ENCODE peak calls at places on chromosomes 11 and 22, in four cellular contexts. S is esophagus muscularis mucosa, G is AG04450, X is transverse colon. L is an unnamed sample.

GRCh38 chr11:36231300-36231699 is 57.9 kb downstream of the COMMD9 start:
- DNase-seq in S (no peak), G (no peak), X (no peak), L (peak; percentile 62)

GRCh38 chr11:42625757-42626156 is 686.0 kb upstream of the API5 start:
- DNase-seq in S (no peak), G (no peak), X (no peak), L (no peak)

GRCh38 chr22:34800265-34800664 is 265.7 kb upstream of the ISX start:
- DNase-seq in S (no peak), G (no peak), X (no peak), L (peak; percentile 84)

GRCh38 chr11:110110854-110111253 is 17.7 kb downstream of the ZC3H12C start:
- DNase-seq in S (no peak), G (no peak), X (no peak), L (no peak)

GRCh38 chr11:120302001-120302805 is 22.9 kb upstream of the TLCD5 start:
- DNase-seq in S (no peak), G (no peak), X (peak; percentile 71), L (no peak)

GRCh38 chr11:59753650-59754493 is 1.3 kb upstream of the STX3 start:
- DNase-seq in S (peak; percentile 97), G (peak; percentile 26), X (peak; percentile 91), L (peak; percentile 69)

GRCh38 chr22:44325718-44326548 is 13.2 kb upstream of the SHISAL1 start:
- DNase-seq in S (no peak), G (no peak), X (no peak), L (peak; percentile 54)

GRCh38 chr11:41235670-41236069 is 223.8 kb downstream of the LRRC4C start:
- DNase-seq in S (no peak), G (no peak), X (no peak), L (no peak)

DNA sequence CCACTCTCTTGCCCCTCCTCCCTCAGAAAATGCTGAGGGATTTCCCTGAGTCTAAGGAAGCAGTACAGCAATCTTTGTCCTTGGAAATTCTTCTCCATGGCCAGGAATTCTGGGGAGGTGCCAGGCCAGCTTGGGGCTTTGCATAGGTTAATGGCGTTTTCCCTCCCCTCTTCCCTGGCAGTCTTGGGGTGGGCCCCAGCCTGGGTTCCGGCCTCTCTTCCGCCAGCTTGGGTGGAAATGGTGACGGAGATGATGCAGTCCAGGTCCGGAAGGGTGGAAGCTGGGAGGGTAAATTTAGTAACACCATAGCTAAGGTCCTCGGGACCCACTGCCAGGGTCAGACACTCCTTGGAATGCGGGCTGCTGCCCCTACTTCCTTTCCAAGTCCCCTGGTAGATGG is 5.0 kb downstream of the PHLDB1 start:
- DNase-seq in S (no peak), G (no peak), X (no peak), L (no peak)
- H3K4me3 ChIP-seq in S (no peak overlapping the region), G (peak overlapping the region; percentile 17), X (no peak overlapping the region), L (no peak overlapping the region)

GRCh38 chr11:88179966-88180629 is 4.9 kb upstream of the RAB38 start:
- DNase-seq in S (no peak), G (no peak), X (no peak), L (peak; percentile 36)
- TF ChIP-seq CTCF in S (no peak), G (no peak), X (no peak), L (peak; percentile 2)

GRCh38 chr22:30325065-30325720 is 1.5 kb downstream of the TBC1D10A start:
- DNase-seq in S (no peak), G (no peak), X (peak; percentile 73), L (peak; percentile 87)
- H3K4me3 ChIP-seq in S (peak overlapping the region; percentile 98), G (peak overlapping the region; percentile 83), X (peak overlapping the region; percentile 68), L (peak overlapping the region; percentile 84)

GRCh38 chr11:129896062-129896461 is 684 bp upstream of the NFRKB start:
- DNase-seq in S (no peak), G (no peak), X (no peak), L (no peak)

GRCh38 chr11:129894281-129895125 is 875 bp downstream of the NFRKB start:
- DNase-seq in S (no peak), G (no peak), X (no peak), L (no peak)

GRCh38 chr11:129895126-129896041 is at the start of gene NFRKB:
- DNase-seq in S (peak; percentile 93), G (no peak), X (peak; percentile 93), L (peak; percentile 55)
- TF ChIP-seq CTCF in S (no peak), G (no peak), X (no peak), L (no peak)

GRCh38 chr11:72411623-72412532 is 22.5 kb downstream of the CLPB start:
- DNase-seq in S (no peak), G (no peak), X (peak; percentile 25), L (no peak)

GRCh38 chr11:72410956-72411355 is 23.4 kb downstream of the CLPB start:
- DNase-seq in S (no peak), G (no peak), X (no peak), L (no peak)

GRCh38 chr11:72405009-72405408 is 29.3 kb downstream of the CLPB start:
- DNase-seq in S (no peak), G (no peak), X (no peak), L (no peak)

GRCh38 chr11:72406536-72407507 is 27.5 kb downstream of the CLPB start:
- DNase-seq in S (no peak), G (no peak), X (no peak), L (peak; percentile 8)

GRCh38 chr11:72409458-72409857 is 24.9 kb downstream of the CLPB start:
- DNase-seq in S (no peak), G (no peak), X (no peak), L (no peak)
- H3K4me3 ChIP-seq in S (no peak overlapping the region), G (no peak overlapping the region), X (no peak overlapping the region), L (no peak overlapping the region)

GRCh38 chr22:49922926-49923325 is 4.5 kb downstream of the CRELD2 start:
- DNase-seq in S (no peak), G (no peak), X (no peak), L (no peak)

GRCh38 chr22:49921508-49922278 is 3.3 kb downstream of the CRELD2 start:
- DNase-seq in S (no peak), G (no peak), X (no peak), L (no peak)

GRCh38 chr22:49922484-49922883 is 4.0 kb downstream of the CRELD2 start:
- DNase-seq in S (no peak), G (no peak), X (no peak), L (no peak)

GRCh38 chr22:49924113-49924833 is 5.8 kb downstream of the CRELD2 start:
- DNase-seq in S (no peak), G (no peak), X (no peak), L (no peak)

DNA sequence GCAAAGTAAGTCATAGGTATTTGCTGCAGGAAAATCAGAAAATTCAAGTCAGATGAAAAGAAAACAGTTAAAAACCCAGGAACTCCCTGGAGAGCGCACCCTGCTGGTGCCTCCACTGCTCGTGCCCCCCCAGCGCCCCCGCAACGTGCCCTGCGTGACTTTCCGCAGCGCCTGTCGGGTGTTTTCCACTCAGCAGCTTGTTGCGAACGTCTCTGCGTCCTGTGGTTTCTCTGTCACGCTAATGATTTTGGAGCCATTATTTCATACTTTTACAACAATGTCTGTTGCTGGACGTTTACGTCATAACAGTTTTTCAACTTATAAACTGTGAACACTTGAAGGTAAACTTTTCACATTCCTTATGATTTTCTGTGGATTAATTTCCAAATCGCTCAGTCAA is 5.0 kb downstream of the CRELD2 start:
- DNase-seq in S (no peak), G (no peak), X (no peak), L (no peak)
- TF ChIP-seq CTCF in S (peak; percentile 58), G (peak; percentile 42), X (no peak), L (no peak)

GRCh38 chr11:2862395-2862949 is 23.1 kb downstream of the CDKN1C start:
- DNase-seq in S (no peak), G (no peak), X (no peak), L (no peak)
- H3K4me3 ChIP-seq in S (peak overlapping the region; percentile 54), G (no peak overlapping the region), X (peak overlapping the region; percentile 13), L (no peak overlapping the region)

DNA sequence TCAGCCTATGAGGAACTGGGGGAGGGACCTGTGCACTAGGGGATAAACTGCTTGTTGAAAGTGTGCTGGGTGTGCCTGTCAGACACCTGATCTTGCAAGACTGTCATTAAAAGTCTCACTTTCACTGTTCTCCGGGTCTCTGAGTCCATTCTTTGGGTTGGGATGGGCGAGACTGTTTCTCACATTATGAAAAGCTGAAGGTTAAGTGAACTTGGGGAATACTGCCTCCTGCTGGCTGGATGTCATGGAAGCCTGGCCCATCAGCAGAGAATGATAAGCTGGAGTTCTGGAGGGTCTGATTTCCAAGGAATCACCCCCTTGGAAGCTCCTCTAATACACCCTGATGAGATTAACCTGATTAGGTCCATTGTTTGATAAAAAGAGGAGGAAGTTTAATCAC is 9.0 kb upstream of the VPREB1 start:
- DNase-seq in S (peak; percentile 80), G (no peak), X (peak; percentile 46), L (no peak)
- TF ChIP-seq CTCF in S (no peak), G (peak; percentile 41), X (peak; percentile 26), L (peak; percentile 32)

L was measured in AG10803.